ENCODE peak calls at places on chromosomes 5 and 9, in eight cellular contexts. B, N, Q, V, P, S, O and L are unnamed samples.

GRCh38 chr5:128213833-128214232 is 130.3 kb downstream of the SLC12A2 start:
- DNase-seq in V (no peak), O (no peak), P (peak; percentile 26), N (no peak), Q (no peak), B (no peak), S (no peak), L (no peak)

GRCh38 chr5:154086123-154086522 is 47.4 kb downstream of the MFAP3 start:
- DNase-seq in P (no peak), B (no peak), S (no peak), O (peak; percentile 84), V (no peak), N (no peak), Q (no peak), L (no peak)

GRCh38 chr5:150670275-150670960 is 9.4 kb downstream of the MYOZ3 start:
- DNase-seq in V (no peak), N (no peak), P (no peak), S (no peak), B (no peak), Q (no peak), O (peak; percentile 50), L (no peak)

GRCh38 chr5:79430196-79430595 is 83.7 kb downstream of the HOMER1 start:
- DNase-seq in N (no peak), V (no peak), B (no peak), S (no peak), Q (no peak), P (no peak), O (no peak), L (no peak)

GRCh38 chr5:1351156-1351555 is 6.3 kb upstream of the CLPTM1L start:
- DNase-seq in B (no peak), V (no peak), P (no peak), N (no peak), Q (no peak), O (no peak), S (no peak), L (no peak)

GRCh38 chr5:180830253-180831138 is 27.9 kb upstream of the MGAT1 start:
- DNase-seq in N (peak; percentile 74), P (peak; percentile 35), O (no peak), S (no peak), V (peak; percentile 83), Q (peak; percentile 4), B (peak; percentile 76), L (peak; percentile 62)

GRCh38 chr5:129767927-129768380 is 20.1 kb downstream of the MINAR2 start:
- DNase-seq in P (peak; percentile 87), S (peak; percentile 21), Q (peak; percentile 86), O (peak; percentile 91), B (peak; percentile 56), N (peak; percentile 72), V (peak; percentile 76), L (peak; percentile 83)

GRCh38 chr9:111356567-111357244 is 26.7 kb upstream of the OR2K2 start:
- DNase-seq in S (no peak), V (no peak), P (peak; percentile 80), O (peak; percentile 14), B (no peak), N (no peak), Q (peak; percentile 17), L (no peak)

GRCh38 chr5:135873831-135874230 is 21.8 kb downstream of the IL9 start:
- DNase-seq in N (no peak), V (no peak), P (peak; percentile 7), B (no peak), Q (no peak), O (no peak), S (no peak), L (no peak)

GRCh38 chr9:29806941-29807625 is 2233.8 kb upstream of the C9orf72 start:
- DNase-seq in O (peak; percentile 82), P (peak; percentile 15), S (no peak), N (no peak), Q (no peak), V (no peak), B (no peak), L (no peak)

GRCh38 chr9:124124729-124125589 is 113.4 kb downstream of the LHX2 start:
- DNase-seq in O (no peak), Q (no peak), V (no peak), P (no peak), B (no peak), N (no peak), S (no peak), L (no peak)

GRCh38 chr9:16575142-16575877 is 295.2 kb downstream of the BNC2 start:
- DNase-seq in P (peak; percentile 33), V (no peak), Q (no peak), B (no peak), O (peak; percentile 36), S (no peak), N (no peak), L (no peak)

GRCh38 chr5:62538017-62538942 is 40.3 kb upstream of the LRRC70 start:
- DNase-seq in S (no peak), V (no peak), Q (peak; percentile 11), B (no peak), N (no peak), P (peak; percentile 72), O (no peak), L (peak; percentile 61)

GRCh38 chr5:157718529-157718928 is 12.7 kb upstream of the THG1L start:
- DNase-seq in B (no peak), O (peak; percentile 10), P (peak; percentile 92), V (no peak), S (no peak), N (peak; percentile 23), Q (no peak), L (no peak)

GRCh38 chr9:70392189-70392588 is 22.3 kb downstream of the KLF9 start:
- DNase-seq in B (no peak), V (no peak), O (no peak), S (no peak), Q (no peak), P (peak; percentile 13), N (no peak), L (no peak)

GRCh38 chr9:70390922-70391321 is 23.5 kb downstream of the KLF9 start:
- DNase-seq in O (no peak), B (no peak), S (no peak), Q (no peak), P (no peak), V (no peak), N (no peak), L (no peak)

GRCh38 chr9:70389642-70390266 is 24.7 kb downstream of the KLF9 start:
- DNase-seq in N (no peak), O (peak; percentile 26), B (peak; percentile 46), S (no peak), V (no peak), P (peak; percentile 12), Q (no peak), L (no peak)

GRCh38 chr9:70395652-70396051 is 18.8 kb downstream of the KLF9 start:
- DNase-seq in Q (no peak), V (no peak), O (no peak), P (no peak), N (no peak), S (no peak), B (no peak), L (no peak)

DNA sequence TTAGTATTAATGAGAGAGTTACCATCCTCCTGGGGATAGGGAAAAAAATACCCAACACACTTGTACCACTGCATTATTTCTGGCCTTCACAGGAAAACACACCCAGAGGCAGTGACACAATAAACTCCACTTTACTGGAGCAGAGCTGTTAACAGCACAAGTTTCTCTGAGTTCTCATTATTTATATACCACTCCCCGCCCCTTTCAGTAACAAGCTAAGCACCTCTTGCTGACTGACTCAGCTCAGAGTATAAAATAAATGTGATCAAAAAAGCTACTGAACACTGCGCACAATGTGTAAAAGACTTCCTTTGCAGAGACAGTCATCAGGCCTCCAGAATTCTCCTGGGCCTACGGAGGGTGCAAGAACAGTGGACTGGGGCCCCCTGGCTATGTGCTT is 21.6 kb downstream of the KLF9 start:
- DNase-seq in Q (no peak), S (no peak), V (no peak), P (no peak), B (no peak), N (no peak), O (no peak), L (no peak)
- H3K4me1 ChIP-seq in Q (no peaks in the 10 kb centered on the region), S (peaks cover 63% of the 10 kb centered on the region), V (no peaks in the 10 kb centered on the region), P (no peaks in the 10 kb centered on the region), B (peaks cover 73% of the 10 kb centered on the region), N (peaks cover 36% of the 10 kb centered on the region), O (peaks cover 10% of the 10 kb centered on the region), L (no peaks in the 10 kb centered on the region)

GRCh38 chr9:108933641-108934322 is at the start of gene ELP1:
- DNase-seq in O (peak; percentile 98), V (peak; percentile 91), S (peak; percentile 76), B (peak; percentile 96), Q (peak; percentile 52), N (peak; percentile 94), P (peak; percentile 89), L (peak; percentile 95)
- TF ChIP-seq CTCF in O (peak; percentile 40), V (no peak), S (no peak), B (peak; percentile 19), Q (peak; percentile 33), N (peak; percentile 32), P (no peak), L (no peak)

GRCh38 chr5:126385509-126385908 is 37.7 kb upstream of the GRAMD2B start:
- DNase-seq in N (no peak), B (no peak), O (no peak), P (peak; percentile 67), Q (no peak), S (no peak), V (no peak), L (no peak)

GRCh38 chr5:126384985-126385384 is 38.2 kb upstream of the GRAMD2B start:
- DNase-seq in P (peak; percentile 85), Q (no peak), N (no peak), O (no peak), B (no peak), V (no peak), S (no peak), L (no peak)

GRCh38 chr5:126383755-126384154 is 39.5 kb upstream of the GRAMD2B start:
- DNase-seq in P (peak; percentile 20), N (no peak), B (no peak), O (no peak), S (no peak), V (no peak), Q (no peak), L (no peak)

GRCh38 chr5:126386146-126386545 is 37.1 kb upstream of the GRAMD2B start:
- DNase-seq in B (no peak), Q (no peak), N (no peak), V (no peak), S (no peak), O (no peak), P (no peak), L (no peak)

GRCh38 chr5:126383246-126383645 is 40.0 kb upstream of the GRAMD2B start:
- DNase-seq in O (no peak), B (no peak), N (no peak), P (peak; percentile 81), S (peak; percentile 11), Q (no peak), V (no peak), L (no peak)
- H3K4me1 ChIP-seq in O (peaks cover 10% of the 10 kb centered on the region), B (no peaks in the 10 kb centered on the region), N (no peaks in the 10 kb centered on the region), P (peaks cover 44% of the 10 kb centered on the region), S (peaks cover 36% of the 10 kb centered on the region), Q (peaks cover 22% of the 10 kb centered on the region), V (no peaks in the 10 kb centered on the region), L (no peaks in the 10 kb centered on the region)

GRCh38 chr9:108245331-108245730 is 610.5 kb downstream of the ACTL7B start:
- DNase-seq in O (no peak), S (no peak), V (no peak), Q (no peak), P (no peak), N (no peak), B (no peak), L (no peak)

GRCh38 chr9:108241384-108241783 is 614.4 kb downstream of the ACTL7B start:
- DNase-seq in Q (no peak), V (no peak), N (no peak), P (no peak), O (peak; percentile 43), B (no peak), S (no peak), L (no peak)

GRCh38 chr9:108244676-108245075 is 611.1 kb downstream of the ACTL7B start:
- DNase-seq in S (no peak), O (no peak), P (no peak), Q (no peak), N (no peak), V (no peak), B (no peak), L (no peak)

GRCh38 chr9:108245901-108246300 is 609.9 kb downstream of the ACTL7B start:
- DNase-seq in N (no peak), O (no peak), V (no peak), P (no peak), S (no peak), B (no peak), Q (no peak), L (no peak)
- TF ChIP-seq CTCF in N (no peak), O (no peak), V (no peak), P (no peak), S (no peak), B (no peak), Q (no peak), L (no peak)